ENCODE peak calls at places on chromosome 4, in ten cellular contexts. One of them, this sample, is unnamed.

GRCh38 chr4:882646-883045 is 49.5 kb downstream of the GAK start:
- DNase-seq in prostate gland: no peak
- DNase-seq in NB4: no peak
- DNase-seq in spleen: no peak
- DNase-seq in tibial nerve: no peak
- DNase-seq in fibroblast of lung: no peak
- DNase-seq in coronary artery: no peak
- DNase-seq in Peyer's patch: no peak
- DNase-seq in ovary: no peak
- DNase-seq in fibroblast of the aortic adventitia: no peak
- DNase-seq in this sample: no peak

GRCh38 chr4:11426716-11427115 is 2.0 kb downstream of the HS3ST1 start:
- DNase-seq in prostate gland: no peak
- DNase-seq in NB4: no peak
- DNase-seq in spleen: no peak
- DNase-seq in tibial nerve: no peak
- DNase-seq in fibroblast of lung: peak; percentile 2
- DNase-seq in coronary artery: no peak
- DNase-seq in Peyer's patch: no peak
- DNase-seq in ovary: no peak
- DNase-seq in fibroblast of the aortic adventitia: peak; percentile 41
- DNase-seq in this sample: no peak

GRCh38 chr4:54913751-54914526 is 211.5 kb downstream of the KDR start:
- DNase-seq in prostate gland: no peak
- DNase-seq in NB4: no peak
- DNase-seq in spleen: no peak
- DNase-seq in tibial nerve: no peak
- DNase-seq in fibroblast of lung: no peak
- DNase-seq in coronary artery: no peak
- DNase-seq in Peyer's patch: no peak
- DNase-seq in ovary: no peak
- DNase-seq in fibroblast of the aortic adventitia: no peak
- DNase-seq in this sample: peak; percentile 51

GRCh38 chr4:119638359-119638758 is 9.8 kb upstream of the PDE5A start:
- DNase-seq in prostate gland: no peak
- DNase-seq in NB4: no peak
- DNase-seq in spleen: no peak
- DNase-seq in tibial nerve: no peak
- DNase-seq in fibroblast of lung: no peak
- DNase-seq in coronary artery: no peak
- DNase-seq in Peyer's patch: no peak
- DNase-seq in ovary: no peak
- DNase-seq in fibroblast of the aortic adventitia: peak; percentile 74
- DNase-seq in this sample: no peak

GRCh38 chr4:134645778-134646177 is 444.2 kb upstream of the PABPC4L start:
- DNase-seq in prostate gland: no peak
- DNase-seq in NB4: no peak
- DNase-seq in spleen: no peak
- DNase-seq in tibial nerve: no peak
- DNase-seq in fibroblast of lung: no peak
- DNase-seq in coronary artery: no peak
- DNase-seq in Peyer's patch: no peak
- DNase-seq in ovary: no peak
- DNase-seq in fibroblast of the aortic adventitia: no peak
- DNase-seq in this sample: no peak

GRCh38 chr4:107035711-107036601 is at the start of gene DKK2:
- DNase-seq in prostate gland: peak; percentile 8
- DNase-seq in NB4: peak; percentile 6
- DNase-seq in spleen: peak; percentile 73
- DNase-seq in tibial nerve: peak; percentile 21
- DNase-seq in fibroblast of lung: no peak
- DNase-seq in coronary artery: no peak
- DNase-seq in Peyer's patch: peak; percentile 46
- DNase-seq in ovary: peak; percentile 29
- DNase-seq in fibroblast of the aortic adventitia: peak; percentile 22
- DNase-seq in this sample: peak; percentile 68

GRCh38 chr4:118395057-118395679 is 42.4 kb upstream of the PRSS12 start:
- DNase-seq in prostate gland: no peak
- DNase-seq in NB4: no peak
- DNase-seq in spleen: no peak
- DNase-seq in tibial nerve: no peak
- DNase-seq in fibroblast of lung: no peak
- DNase-seq in coronary artery: no peak
- DNase-seq in Peyer's patch: no peak
- DNase-seq in ovary: no peak
- DNase-seq in fibroblast of the aortic adventitia: no peak
- DNase-seq in this sample: no peak

GRCh38 chr4:54781771-54782170 is 124.0 kb downstream of the KIT start:
- DNase-seq in prostate gland: peak; percentile 24
- DNase-seq in NB4: no peak
- DNase-seq in spleen: no peak
- DNase-seq in tibial nerve: no peak
- DNase-seq in fibroblast of lung: peak; percentile 2
- DNase-seq in coronary artery: no peak
- DNase-seq in Peyer's patch: no peak
- DNase-seq in ovary: peak; percentile 43
- DNase-seq in fibroblast of the aortic adventitia: peak; percentile 75
- DNase-seq in this sample: peak; percentile 63

GRCh38 chr4:13546855-13547562 is 2.7 kb upstream of the NKX3-2 start:
- DNase-seq in prostate gland: no peak
- DNase-seq in NB4: peak; percentile 71
- DNase-seq in spleen: peak; percentile 83
- DNase-seq in tibial nerve: no peak
- DNase-seq in fibroblast of lung: no peak
- DNase-seq in coronary artery: no peak
- DNase-seq in Peyer's patch: no peak
- DNase-seq in ovary: no peak
- DNase-seq in fibroblast of the aortic adventitia: no peak
- DNase-seq in this sample: peak; percentile 77

GRCh38 chr4:13546374-13546854 is 2.1 kb upstream of the NKX3-2 start:
- DNase-seq in prostate gland: no peak
- DNase-seq in NB4: no peak
- DNase-seq in spleen: no peak
- DNase-seq in tibial nerve: no peak
- DNase-seq in fibroblast of lung: no peak
- DNase-seq in coronary artery: no peak
- DNase-seq in Peyer's patch: no peak
- DNase-seq in ovary: no peak
- DNase-seq in fibroblast of the aortic adventitia: no peak
- DNase-seq in this sample: no peak

GRCh38 chr4:13548984-13549546 is 4.8 kb upstream of the NKX3-2 start:
- DNase-seq in prostate gland: peak; percentile 65
- DNase-seq in NB4: peak; percentile 95
- DNase-seq in spleen: peak; percentile 92
- DNase-seq in tibial nerve: peak; percentile 79
- DNase-seq in fibroblast of lung: peak; percentile 82
- DNase-seq in coronary artery: no peak
- DNase-seq in Peyer's patch: peak; percentile 90
- DNase-seq in ovary: peak; percentile 82
- DNase-seq in fibroblast of the aortic adventitia: peak; percentile 83
- DNase-seq in this sample: peak; percentile 90

GRCh38 chr4:13547563-13548041 is 3.3 kb upstream of the NKX3-2 start:
- DNase-seq in prostate gland: no peak
- DNase-seq in NB4: peak; percentile 81
- DNase-seq in spleen: peak; percentile 80
- DNase-seq in tibial nerve: no peak
- DNase-seq in fibroblast of lung: no peak
- DNase-seq in coronary artery: no peak
- DNase-seq in Peyer's patch: no peak
- DNase-seq in ovary: no peak
- DNase-seq in fibroblast of the aortic adventitia: no peak
- DNase-seq in this sample: peak; percentile 56

DNA sequence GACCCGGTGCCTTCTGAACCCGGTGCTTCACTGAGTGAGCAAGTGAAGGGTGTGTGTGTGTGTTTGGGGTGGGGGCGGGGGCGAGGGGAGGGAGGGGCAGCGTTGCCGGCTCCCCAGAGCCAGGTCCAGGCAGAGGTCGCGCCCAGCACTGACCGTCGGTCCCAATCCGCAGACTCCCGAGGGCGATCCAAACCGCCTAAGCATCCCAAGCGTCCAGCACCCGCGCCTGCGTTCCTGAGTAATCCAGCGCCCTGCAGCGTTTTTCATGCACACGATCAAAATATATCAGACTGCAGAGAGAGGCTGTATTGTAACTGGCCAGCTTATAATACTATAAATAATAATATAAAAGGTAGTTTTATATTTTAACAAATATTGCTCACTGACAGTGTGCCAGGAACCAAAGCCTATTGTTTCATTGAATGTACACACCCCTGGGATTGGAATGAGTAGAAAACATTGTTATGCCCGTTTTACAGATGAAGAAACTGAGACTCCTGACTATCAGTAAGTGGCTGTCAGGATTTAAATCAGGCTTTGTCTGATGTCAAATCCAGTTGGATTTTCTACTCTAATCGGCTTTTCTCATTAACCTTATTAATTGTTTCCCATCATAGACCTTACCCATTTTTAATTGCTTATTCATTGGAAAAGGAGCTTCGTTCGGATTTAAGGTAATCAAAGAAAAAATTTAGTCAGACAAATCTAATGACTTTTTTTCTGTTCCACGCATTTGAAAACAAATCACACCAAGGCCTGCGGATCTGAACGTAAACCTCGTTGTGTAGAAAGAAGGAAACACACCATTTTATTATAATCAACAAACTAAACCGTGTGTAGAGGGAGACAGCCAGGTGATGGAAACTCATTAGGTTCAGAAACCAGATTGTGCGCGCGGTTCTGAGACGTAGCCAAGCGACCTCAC is 4.0 kb upstream of the NKX3-2 start:
- DNase-seq in prostate gland: no peak
- DNase-seq in NB4: no peak
- DNase-seq in spleen: peak; percentile 69
- DNase-seq in tibial nerve: no peak
- DNase-seq in fibroblast of lung: no peak
- DNase-seq in coronary artery: no peak
- DNase-seq in Peyer's patch: no peak
- DNase-seq in ovary: no peak
- DNase-seq in fibroblast of the aortic adventitia: no peak
- DNase-seq in this sample: peak; percentile 61
- H3K4me3 ChIP-seq in prostate gland: no peak overlapping the region
- H3K4me3 ChIP-seq in NB4: peak overlapping the region; percentile 17
- H3K4me3 ChIP-seq in spleen: peak overlapping the region; percentile 55
- H3K4me3 ChIP-seq in tibial nerve: no peak overlapping the region
- H3K4me3 ChIP-seq in fibroblast of lung: peak overlapping the region; percentile 40
- H3K4me3 ChIP-seq in coronary artery: peak overlapping the region; percentile 65
- H3K4me3 ChIP-seq in Peyer's patch: peak overlapping the region; percentile 56
- H3K4me3 ChIP-seq in ovary: peak overlapping the region; percentile 30
- H3K4me3 ChIP-seq in fibroblast of the aortic adventitia: peak overlapping the region; percentile 69
- H3K4me3 ChIP-seq in this sample: peak overlapping the region; percentile 64

GRCh38 chr4:139815646-139816601 is 150.3 kb downstream of the MGST2 start:
- DNase-seq in prostate gland: no peak
- DNase-seq in NB4: peak; percentile 87
- DNase-seq in spleen: no peak
- DNase-seq in tibial nerve: no peak
- DNase-seq in fibroblast of lung: peak; percentile 83
- DNase-seq in coronary artery: no peak
- DNase-seq in Peyer's patch: no peak
- DNase-seq in ovary: peak; percentile 77
- DNase-seq in fibroblast of the aortic adventitia: peak; percentile 83
- DNase-seq in this sample: peak; percentile 78
- H3K4me3 ChIP-seq in prostate gland: peak overlapping the region; percentile 2
- H3K4me3 ChIP-seq in NB4: peak overlapping the region; percentile 62
- H3K4me3 ChIP-seq in spleen: peak overlapping the region; percentile 39
- H3K4me3 ChIP-seq in tibial nerve: peak overlapping the region; percentile 21
- H3K4me3 ChIP-seq in fibroblast of lung: peak overlapping the region; percentile 48
- H3K4me3 ChIP-seq in coronary artery: peak overlapping the region; percentile 60
- H3K4me3 ChIP-seq in Peyer's patch: no peak overlapping the region
- H3K4me3 ChIP-seq in ovary: peak overlapping the region; percentile 27
- H3K4me3 ChIP-seq in fibroblast of the aortic adventitia: peak overlapping the region; percentile 61
- H3K4me3 ChIP-seq in this sample: peak overlapping the region; percentile 46

GRCh38 chr4:148790691-148791090 is 348.5 kb upstream of the NR3C2 start:
- DNase-seq in prostate gland: no peak
- DNase-seq in NB4: no peak
- DNase-seq in spleen: no peak
- DNase-seq in tibial nerve: no peak
- DNase-seq in fibroblast of lung: peak; percentile 49
- DNase-seq in coronary artery: no peak
- DNase-seq in Peyer's patch: no peak
- DNase-seq in ovary: no peak
- DNase-seq in fibroblast of the aortic adventitia: peak; percentile 56
- DNase-seq in this sample: no peak

GRCh38 chr4:148793221-148793620 is 351.0 kb upstream of the NR3C2 start:
- DNase-seq in prostate gland: no peak
- DNase-seq in NB4: no peak
- DNase-seq in spleen: no peak
- DNase-seq in tibial nerve: no peak
- DNase-seq in fibroblast of lung: no peak
- DNase-seq in coronary artery: no peak
- DNase-seq in Peyer's patch: no peak
- DNase-seq in ovary: no peak
- DNase-seq in fibroblast of the aortic adventitia: peak; percentile 7
- DNase-seq in this sample: no peak

GRCh38 chr4:148790246-148790645 is 348.0 kb upstream of the NR3C2 start:
- DNase-seq in prostate gland: no peak
- DNase-seq in NB4: no peak
- DNase-seq in spleen: no peak
- DNase-seq in tibial nerve: no peak
- DNase-seq in fibroblast of lung: no peak
- DNase-seq in coronary artery: no peak
- DNase-seq in Peyer's patch: no peak
- DNase-seq in ovary: no peak
- DNase-seq in fibroblast of the aortic adventitia: no peak
- DNase-seq in this sample: no peak

GRCh38 chr4:148800943-148801342 is 358.7 kb upstream of the NR3C2 start:
- DNase-seq in prostate gland: no peak
- DNase-seq in NB4: peak; percentile 3
- DNase-seq in spleen: no peak
- DNase-seq in tibial nerve: peak; percentile 30
- DNase-seq in fibroblast of lung: no peak
- DNase-seq in coronary artery: no peak
- DNase-seq in Peyer's patch: no peak
- DNase-seq in ovary: no peak
- DNase-seq in fibroblast of the aortic adventitia: no peak
- DNase-seq in this sample: no peak

DNA sequence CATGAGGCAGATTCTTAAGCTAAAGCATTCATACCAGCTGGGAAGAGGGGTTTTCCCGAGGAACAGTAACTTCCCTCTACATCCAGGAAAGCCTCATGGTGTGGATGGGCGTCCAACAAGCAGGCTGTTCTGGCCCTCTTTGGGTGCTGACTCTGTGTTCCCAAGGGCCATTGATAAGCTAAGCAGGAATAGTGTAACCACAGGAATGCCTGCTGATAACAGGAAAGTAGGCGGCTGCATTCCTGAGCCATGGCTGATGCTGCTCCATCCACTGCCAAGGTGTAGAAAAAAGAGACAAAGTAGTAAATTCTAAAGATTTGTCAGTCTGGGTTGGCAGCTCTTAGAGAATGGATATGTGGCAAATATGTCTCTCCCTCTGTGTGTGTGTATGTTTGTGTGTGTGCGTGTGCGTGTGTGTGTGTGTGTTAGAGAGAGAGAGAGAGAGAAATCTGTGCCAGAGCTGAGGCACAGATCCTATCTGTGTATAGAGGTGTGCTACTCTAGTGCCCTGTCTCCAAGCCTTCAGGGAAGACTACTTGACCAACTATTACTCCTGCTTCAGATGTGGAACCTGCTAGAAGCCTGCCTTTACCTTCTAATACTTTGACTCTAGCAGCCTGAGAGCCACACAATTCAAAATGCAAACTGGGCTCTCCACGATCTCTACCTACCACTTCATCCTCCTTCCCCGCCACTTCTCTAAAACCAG is 353.1 kb upstream of the NR3C2 start:
- DNase-seq in prostate gland: no peak
- DNase-seq in NB4: no peak
- DNase-seq in spleen: no peak
- DNase-seq in tibial nerve: no peak
- DNase-seq in fibroblast of lung: no peak
- DNase-seq in coronary artery: no peak
- DNase-seq in Peyer's patch: no peak
- DNase-seq in ovary: no peak
- DNase-seq in fibroblast of the aortic adventitia: peak; percentile 95
- DNase-seq in this sample: no peak
- H3K4me3 ChIP-seq in prostate gland: no peak overlapping the region
- H3K4me3 ChIP-seq in NB4: no peak overlapping the region
- H3K4me3 ChIP-seq in spleen: no peak overlapping the region
- H3K4me3 ChIP-seq in tibial nerve: no peak overlapping the region
- H3K4me3 ChIP-seq in fibroblast of lung: no peak overlapping the region
- H3K4me3 ChIP-seq in coronary artery: no peak overlapping the region
- H3K4me3 ChIP-seq in Peyer's patch: no peak overlapping the region
- H3K4me3 ChIP-seq in ovary: no peak overlapping the region
- H3K4me3 ChIP-seq in fibroblast of the aortic adventitia: no peak overlapping the region
- H3K4me3 ChIP-seq in this sample: no peak overlapping the region

GRCh38 chr4:87977521-87978278 is 2.2 kb downstream of the SPP1 start:
- DNase-seq in prostate gland: no peak
- DNase-seq in NB4: no peak
- DNase-seq in spleen: no peak
- DNase-seq in tibial nerve: no peak
- DNase-seq in fibroblast of lung: no peak
- DNase-seq in coronary artery: no peak
- DNase-seq in Peyer's patch: no peak
- DNase-seq in ovary: no peak
- DNase-seq in fibroblast of the aortic adventitia: no peak
- DNase-seq in this sample: no peak

GRCh38 chr4:87971866-87972265 is 3.6 kb upstream of the SPP1 start:
- DNase-seq in prostate gland: no peak
- DNase-seq in NB4: no peak
- DNase-seq in spleen: no peak
- DNase-seq in tibial nerve: no peak
- DNase-seq in fibroblast of lung: no peak
- DNase-seq in coronary artery: no peak
- DNase-seq in Peyer's patch: no peak
- DNase-seq in ovary: no peak
- DNase-seq in fibroblast of the aortic adventitia: no peak
- DNase-seq in this sample: no peak

GRCh38 chr4:87975466-87975865 is at the start of gene SPP1:
- DNase-seq in prostate gland: no peak
- DNase-seq in NB4: peak; percentile 92
- DNase-seq in spleen: peak; percentile 50
- DNase-seq in tibial nerve: no peak
- DNase-seq in fibroblast of lung: no peak
- DNase-seq in coronary artery: no peak
- DNase-seq in Peyer's patch: no peak
- DNase-seq in ovary: no peak
- DNase-seq in fibroblast of the aortic adventitia: peak; percentile 19
- DNase-seq in this sample: peak; percentile 85

GRCh38 chr4:87973283-87974169 is 2.0 kb upstream of the SPP1 start:
- DNase-seq in prostate gland: no peak
- DNase-seq in NB4: peak; percentile 66
- DNase-seq in spleen: peak; percentile 66
- DNase-seq in tibial nerve: no peak
- DNase-seq in fibroblast of lung: peak; percentile 71
- DNase-seq in coronary artery: no peak
- DNase-seq in Peyer's patch: peak; percentile 66
- DNase-seq in ovary: peak; percentile 64
- DNase-seq in fibroblast of the aortic adventitia: peak; percentile 77
- DNase-seq in this sample: peak; percentile 55

DNA sequence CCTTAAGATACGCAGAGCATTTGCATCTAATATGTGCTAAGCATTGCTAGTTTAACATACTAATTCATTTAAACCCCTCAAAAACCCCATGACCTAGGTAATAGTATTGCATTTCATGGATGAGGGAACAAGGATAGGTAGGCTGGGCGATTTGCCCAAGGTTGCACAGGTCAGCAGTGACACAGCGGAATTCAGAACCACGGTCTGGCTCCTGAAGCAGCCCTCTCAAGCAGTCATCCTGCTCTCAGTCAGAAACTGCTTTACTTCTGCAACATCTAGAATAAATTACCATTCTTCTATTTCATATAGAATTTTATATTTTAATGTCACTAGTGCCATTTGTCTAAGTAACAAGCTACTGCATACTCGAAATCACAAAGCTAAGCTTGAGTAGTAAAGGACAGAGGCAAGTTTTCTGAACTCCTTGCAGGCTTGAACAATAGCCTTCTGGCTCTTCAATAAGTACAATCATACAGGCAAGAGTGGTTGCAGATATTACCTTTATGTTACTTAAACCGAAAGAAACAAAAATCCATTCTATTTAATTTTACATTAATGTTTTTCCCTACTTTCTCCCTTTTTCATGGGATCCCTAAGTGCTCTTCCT is 555 bp upstream of the SPP1 start:
- DNase-seq in prostate gland: no peak
- DNase-seq in NB4: peak; percentile 38
- DNase-seq in spleen: peak; percentile 51
- DNase-seq in tibial nerve: no peak
- DNase-seq in fibroblast of lung: no peak
- DNase-seq in coronary artery: no peak
- DNase-seq in Peyer's patch: no peak
- DNase-seq in ovary: no peak
- DNase-seq in fibroblast of the aortic adventitia: no peak
- DNase-seq in this sample: peak; percentile 87
- H3K4me3 ChIP-seq in prostate gland: no peak overlapping the region
- H3K4me3 ChIP-seq in NB4: peak overlapping the region; percentile 46
- H3K4me3 ChIP-seq in spleen: no peak overlapping the region
- H3K4me3 ChIP-seq in tibial nerve: no peak overlapping the region
- H3K4me3 ChIP-seq in fibroblast of lung: no peak overlapping the region
- H3K4me3 ChIP-seq in coronary artery: no peak overlapping the region
- H3K4me3 ChIP-seq in Peyer's patch: no peak overlapping the region
- H3K4me3 ChIP-seq in ovary: no peak overlapping the region
- H3K4me3 ChIP-seq in fibroblast of the aortic adventitia: no peak overlapping the region
- H3K4me3 ChIP-seq in this sample: peak overlapping the region; percentile 65

This sample was measured in kidney.